ENCODE peak calls at places on chromosomes 1 and 21, in five cellular contexts. One of them, this sample, is unnamed. For H3K36me3 and H3K4me1, the result is how much of the 10 kb centered on the place peaks cover.

GRCh38 chr1:33036051-33036525 is 595 bp downstream of the AK2 start:
- DNase-seq in spleen: no peak
- DNase-seq in right lobe of liver: no peak
- DNase-seq in left ventricle myocardium inferior: no peak
- DNase-seq in HCT116: no peak
- DNase-seq in this sample: no peak

GRCh38 chr1:196877964-196878363 is 9.9 kb upstream of the CFHR4 start:
- DNase-seq in left ventricle myocardium inferior: no peak
- DNase-seq in spleen: peak
- DNase-seq in HCT116: no peak
- DNase-seq in right lobe of liver: peak
- DNase-seq in this sample: peak

GRCh38 chr1:50735443-50735842 is 224.6 kb downstream of the FAF1 start:
- DNase-seq in spleen: no peak
- DNase-seq in left ventricle myocardium inferior: no peak
- DNase-seq in HCT116: no peak
- DNase-seq in right lobe of liver: no peak
- DNase-seq in this sample: no peak

GRCh38 chr1:91026777-91027176 is 4.9 kb upstream of the ZNF644 start:
- DNase-seq in right lobe of liver: no peak
- DNase-seq in HCT116: no peak
- DNase-seq in left ventricle myocardium inferior: no peak
- DNase-seq in spleen: no peak
- DNase-seq in this sample: no peak

GRCh38 chr1:7535934-7536878 is 234.9 kb upstream of the VAMP3 start:
- DNase-seq in spleen: peak
- DNase-seq in HCT116: no peak
- DNase-seq in right lobe of liver: no peak
- DNase-seq in left ventricle myocardium inferior: peak
- DNase-seq in this sample: peak

GRCh38 chr1:67552336-67552759 is 122.1 kb upstream of the SERBP1 start:
- DNase-seq in HCT116: no peak
- DNase-seq in spleen: no peak
- DNase-seq in right lobe of liver: peak
- DNase-seq in left ventricle myocardium inferior: no peak
- DNase-seq in this sample: peak

GRCh38 chr1:1356166-1356795 is 2.1 kb downstream of the MXRA8 start:
- DNase-seq in right lobe of liver: no peak
- DNase-seq in HCT116: no peak
- DNase-seq in spleen: no peak
- DNase-seq in left ventricle myocardium inferior: no peak
- DNase-seq in this sample: peak

GRCh38 chr1:206556047-206556747 is 48.9 kb downstream of the RASSF5 start:
- DNase-seq in HCT116: no peak
- DNase-seq in right lobe of liver: no peak
- DNase-seq in left ventricle myocardium inferior: no peak
- DNase-seq in spleen: no peak
- DNase-seq in this sample: no peak

GRCh38 chr1:51926171-51926812 is 47.8 kb upstream of the NRDC start:
- DNase-seq in left ventricle myocardium inferior: no peak
- DNase-seq in spleen: no peak
- DNase-seq in right lobe of liver: no peak
- DNase-seq in HCT116: no peak
- DNase-seq in this sample: no peak

GRCh38 chr1:50976890-50977574 is 7.0 kb downstream of the CDKN2C start:
- DNase-seq in spleen: no peak
- DNase-seq in left ventricle myocardium inferior: no peak
- DNase-seq in right lobe of liver: peak
- DNase-seq in HCT116: no peak
- DNase-seq in this sample: no peak

GRCh38 chr1:206713070-206713469 is 28.4 kb downstream of the MAPKAPK2 start:
- DNase-seq in left ventricle myocardium inferior: no peak
- DNase-seq in spleen: no peak
- DNase-seq in right lobe of liver: no peak
- DNase-seq in HCT116: no peak
- DNase-seq in this sample: no peak

GRCh38 chr1:178115260-178115659 is 21.4 kb downstream of the RASAL2 start:
- DNase-seq in left ventricle myocardium inferior: no peak
- DNase-seq in spleen: no peak
- DNase-seq in HCT116: no peak
- DNase-seq in right lobe of liver: no peak
- DNase-seq in this sample: no peak

GRCh38 chr21:17613242-17613676 is 558 bp upstream of the BTG3 start:
- DNase-seq in HCT116: no peak
- DNase-seq in right lobe of liver: no peak
- DNase-seq in left ventricle myocardium inferior: no peak
- DNase-seq in spleen: no peak
- DNase-seq in this sample: peak

GRCh38 chr1:54579337-54579781 is 31.3 kb downstream of the ACOT11 start:
- DNase-seq in left ventricle myocardium inferior: no peak
- DNase-seq in spleen: peak
- DNase-seq in right lobe of liver: no peak
- DNase-seq in HCT116: no peak
- DNase-seq in this sample: peak

GRCh38 chr1:22711071-22711470 is 432 bp downstream of the EPHB2 start:
- DNase-seq in HCT116: no peak
- DNase-seq in spleen: no peak
- DNase-seq in right lobe of liver: no peak
- DNase-seq in left ventricle myocardium inferior: no peak
- DNase-seq in this sample: no peak

GRCh38 chr1:237672748-237673147 is 218.0 kb downstream of the ZP4 start:
- DNase-seq in spleen: no peak
- DNase-seq in HCT116: no peak
- DNase-seq in left ventricle myocardium inferior: no peak
- DNase-seq in right lobe of liver: no peak
- DNase-seq in this sample: no peak

GRCh38 chr1:156692958-156693857 is 12.2 kb downstream of the CRABP2 start:
- DNase-seq in HCT116: no peak
- DNase-seq in spleen: no peak
- DNase-seq in left ventricle myocardium inferior: no peak
- DNase-seq in right lobe of liver: no peak
- DNase-seq in this sample: no peak

GRCh38 chr21:46183910-46184624 is at the start of gene SPATC1L:
- DNase-seq in left ventricle myocardium inferior: peak
- DNase-seq in right lobe of liver: no peak
- DNase-seq in HCT116: no peak
- DNase-seq in spleen: peak
- DNase-seq in this sample: peak

GRCh38 chr1:9900142-9901043 is 9.7 kb downstream of the CTNNBIP1 start:
- DNase-seq in spleen: peak
- DNase-seq in right lobe of liver: peak
- DNase-seq in left ventricle myocardium inferior: peak
- DNase-seq in HCT116: no peak
- DNase-seq in this sample: peak

GRCh38 chr1:23132033-23132432 is 36.6 kb downstream of the LUZP1 start:
- DNase-seq in spleen: no peak
- DNase-seq in left ventricle myocardium inferior: no peak
- DNase-seq in right lobe of liver: no peak
- DNase-seq in HCT116: no peak
- DNase-seq in this sample: no peak

GRCh38 chr1:230758705-230759354 is 11.6 kb downstream of the CAPN9 start:
- DNase-seq in HCT116: no peak
- DNase-seq in right lobe of liver: no peak
- DNase-seq in spleen: no peak
- DNase-seq in left ventricle myocardium inferior: no peak
- DNase-seq in this sample: no peak

GRCh38 chr1:28580706-28581530 is 11.1 kb upstream of the RAB42 start:
- DNase-seq in right lobe of liver: no peak
- DNase-seq in left ventricle myocardium inferior: no peak
- DNase-seq in HCT116: no peak
- DNase-seq in spleen: peak
- DNase-seq in this sample: no peak

GRCh38 chr1:59232209-59232608 is 64.7 kb upstream of the FGGY start:
- DNase-seq in spleen: no peak
- DNase-seq in right lobe of liver: no peak
- DNase-seq in left ventricle myocardium inferior: no peak
- DNase-seq in HCT116: no peak
- DNase-seq in this sample: no peak

GRCh38 chr21:35940074-35940927 is 120.0 kb downstream of the SETD4 start:
- DNase-seq in left ventricle myocardium inferior: no peak
- DNase-seq in right lobe of liver: no peak
- DNase-seq in spleen: no peak
- DNase-seq in HCT116: peak
- DNase-seq in this sample: no peak

GRCh38 chr1:178614286-178614685 is 101.4 kb downstream of the TEX35 start:
- DNase-seq in left ventricle myocardium inferior: no peak
- DNase-seq in HCT116: no peak
- DNase-seq in spleen: no peak
- DNase-seq in right lobe of liver: no peak
- DNase-seq in this sample: no peak

GRCh38 chr1:39170731-39171375 is 33.6 kb upstream of the MACF1 start:
- DNase-seq in right lobe of liver: no peak
- DNase-seq in HCT116: no peak
- DNase-seq in left ventricle myocardium inferior: no peak
- DNase-seq in spleen: no peak
- DNase-seq in this sample: no peak

GRCh38 chr1:11337536-11338350 is 64.7 kb downstream of the UBIAD1 start:
- DNase-seq in spleen: peak
- DNase-seq in HCT116: peak
- DNase-seq in right lobe of liver: no peak
- DNase-seq in left ventricle myocardium inferior: peak
- DNase-seq in this sample: no peak

GRCh38 chr1:30064547-30064946 is 658.8 kb downstream of the MATN1 start:
- DNase-seq in left ventricle myocardium inferior: no peak
- DNase-seq in right lobe of liver: no peak
- DNase-seq in spleen: no peak
- DNase-seq in HCT116: no peak
- DNase-seq in this sample: no peak

GRCh38 chr1:13807213-13807612 is 107.2 kb downstream of the PRDM2 start:
- DNase-seq in spleen: no peak
- DNase-seq in left ventricle myocardium inferior: no peak
- DNase-seq in right lobe of liver: no peak
- DNase-seq in HCT116: peak
- DNase-seq in this sample: no peak

GRCh38 chr1:68495968-68496679 is 758 bp downstream of the DEPDC1 start:
- DNase-seq in left ventricle myocardium inferior: no peak
- DNase-seq in HCT116: peak
- DNase-seq in spleen: no peak
- DNase-seq in right lobe of liver: no peak
- DNase-seq in this sample: no peak

GRCh38 chr1:77948841-77949424 is 29.9 kb downstream of the FUBP1 start:
- DNase-seq in right lobe of liver: no peak
- DNase-seq in HCT116: peak
- DNase-seq in spleen: no peak
- DNase-seq in left ventricle myocardium inferior: no peak
- DNase-seq in this sample: no peak
- TF ChIP-seq CTCF in right lobe of liver: peak
- TF ChIP-seq CTCF in HCT116: no peak
- TF ChIP-seq CTCF in spleen: no peak
- TF ChIP-seq CTCF in left ventricle myocardium inferior: peak
- TF ChIP-seq CTCF in this sample: peak

DNA sequence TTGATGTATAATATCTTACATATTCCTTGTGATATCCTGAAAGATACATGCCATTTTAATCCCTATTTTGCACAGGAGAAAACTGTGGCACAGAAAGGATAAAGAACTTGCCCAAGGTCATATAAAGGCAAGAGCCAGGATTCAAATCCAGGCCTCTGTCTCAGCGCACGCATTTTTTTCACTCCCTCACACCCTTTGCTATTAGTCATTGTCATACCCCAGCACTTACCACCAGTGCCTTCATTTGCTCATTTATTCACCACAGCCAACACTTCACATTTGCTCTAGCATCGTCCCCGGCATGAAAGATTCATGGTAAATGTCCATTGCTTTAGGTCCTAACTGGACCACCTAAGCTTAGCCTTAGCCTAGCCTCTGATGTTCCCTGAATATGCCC is 14.2 kb downstream of the ALX3 start:
- DNase-seq in spleen: no peak
- DNase-seq in HCT116: no peak
- DNase-seq in left ventricle myocardium inferior: no peak
- DNase-seq in right lobe of liver: no peak
- DNase-seq in this sample: no peak
- H3K36me3 ChIP-seq in spleen: half or more
- H3K36me3 ChIP-seq in HCT116: under half
- H3K36me3 ChIP-seq in left ventricle myocardium inferior: half or more
- H3K36me3 ChIP-seq in right lobe of liver: half or more
- H3K36me3 ChIP-seq in this sample: under half

GRCh38 chr1:155320252-155320651 is 442 bp upstream of the RUSC1 start:
- DNase-seq in spleen: no peak
- DNase-seq in HCT116: no peak
- DNase-seq in right lobe of liver: no peak
- DNase-seq in left ventricle myocardium inferior: no peak
- DNase-seq in this sample: no peak

GRCh38 chr1:155316922-155317321 is 3.8 kb upstream of the RUSC1 start:
- DNase-seq in spleen: no peak
- DNase-seq in right lobe of liver: no peak
- DNase-seq in left ventricle myocardium inferior: no peak
- DNase-seq in HCT116: no peak
- DNase-seq in this sample: no peak

GRCh38 chr1:155319536-155319935 is 1.2 kb upstream of the RUSC1 start:
- DNase-seq in spleen: no peak
- DNase-seq in HCT116: no peak
- DNase-seq in right lobe of liver: no peak
- DNase-seq in left ventricle myocardium inferior: no peak
- DNase-seq in this sample: no peak

GRCh38 chr1:155320661-155321576 is at the start of gene RUSC1:
- DNase-seq in right lobe of liver: peak
- DNase-seq in spleen: peak
- DNase-seq in left ventricle myocardium inferior: peak
- DNase-seq in HCT116: no peak
- DNase-seq in this sample: peak

GRCh38 chr1:155318082-155318481 is 2.6 kb upstream of the RUSC1 start:
- DNase-seq in HCT116: no peak
- DNase-seq in right lobe of liver: no peak
- DNase-seq in left ventricle myocardium inferior: no peak
- DNase-seq in spleen: no peak
- DNase-seq in this sample: peak
- H3K4me1 ChIP-seq in HCT116: under half
- H3K4me1 ChIP-seq in right lobe of liver: under half
- H3K4me1 ChIP-seq in left ventricle myocardium inferior: under half
- H3K4me1 ChIP-seq in spleen: under half
- H3K4me1 ChIP-seq in this sample: under half

GRCh38 chr1:116847175-116847574 is 62.5 kb upstream of the PTGFRN start:
- DNase-seq in spleen: no peak
- DNase-seq in HCT116: no peak
- DNase-seq in left ventricle myocardium inferior: no peak
- DNase-seq in right lobe of liver: no peak
- DNase-seq in this sample: no peak

GRCh38 chr1:116841569-116842364 is 67.9 kb upstream of the PTGFRN start:
- DNase-seq in right lobe of liver: no peak
- DNase-seq in left ventricle myocardium inferior: no peak
- DNase-seq in HCT116: no peak
- DNase-seq in spleen: no peak
- DNase-seq in this sample: no peak

GRCh38 chr1:116844775-116845174 is 64.9 kb upstream of the PTGFRN start:
- DNase-seq in right lobe of liver: no peak
- DNase-seq in spleen: no peak
- DNase-seq in HCT116: no peak
- DNase-seq in left ventricle myocardium inferior: no peak
- DNase-seq in this sample: no peak

GRCh38 chr1:116847688-116848531 is 61.8 kb upstream of the PTGFRN start:
- DNase-seq in spleen: no peak
- DNase-seq in HCT116: no peak
- DNase-seq in right lobe of liver: no peak
- DNase-seq in left ventricle myocardium inferior: peak
- DNase-seq in this sample: no peak

GRCh38 chr1:116842654-116843053 is 67.1 kb upstream of the PTGFRN start:
- DNase-seq in left ventricle myocardium inferior: no peak
- DNase-seq in spleen: no peak
- DNase-seq in HCT116: no peak
- DNase-seq in right lobe of liver: no peak
- DNase-seq in this sample: no peak
- TF ChIP-seq CTCF in left ventricle myocardium inferior: no peak
- TF ChIP-seq CTCF in spleen: no peak
- TF ChIP-seq CTCF in HCT116: peak
- TF ChIP-seq CTCF in right lobe of liver: no peak
- TF ChIP-seq CTCF in this sample: no peak